ENCODE peak calls at places on chromosome 19, in six cellular contexts. G is hepatocyte; S is thoracic aorta; L is effector memory CD4-positive, alpha-beta T cell; R is esophagus squamous epithelium; D is lung. F is an unnamed sample. For H3K4me1 and H3K27me3, the result is how much of the 10 kb centered on the place peaks cover.

GRCh38 chr19:47097396-47098217 is 16.0 kb downstream of the ZC3H4 start:
- DNase-seq in G (no peak), S (peak), L (no peak), R (no peak), D (peak), F (no peak)

GRCh38 chr19:10227215-10227971 is 3.7 kb downstream of the S1PR2 start:
- DNase-seq in G (no peak), S (no peak), L (no peak), R (no peak), D (peak), F (no peak)

GRCh38 chr19:3513198-3514140 is 7.4 kb downstream of the FZR1 start:
- DNase-seq in G (no peak), S (no peak), L (no peak), R (no peak), D (no peak), F (no peak)

GRCh38 chr19:38213911-38214625 is 10.0 kb downstream of the DPF1 start:
- DNase-seq in G (no peak), S (no peak), L (peak), R (no peak), D (no peak), F (peak)

GRCh38 chr19:19256072-19256969 is 16.8 kb downstream of the TM6SF2 start:
- DNase-seq in G (no peak), S (no peak), L (no peak), R (no peak), D (no peak), F (no peak)

GRCh38 chr19:50963381-50963780 is 6.0 kb downstream of the KLK6 start:
- DNase-seq in G (no peak), S (no peak), L (no peak), R (no peak), D (no peak), F (no peak)

GRCh38 chr19:47421844-47422395 is 2.6 kb upstream of the MEIS3 start:
- DNase-seq in G (peak), S (no peak), L (no peak), R (no peak), D (no peak), F (no peak)

GRCh38 chr19:14544047-14544446 is 14.7 kb downstream of the TECR start:
- DNase-seq in G (peak), S (no peak), L (no peak), R (no peak), D (no peak), F (no peak)

GRCh38 chr19:1276620-1277007 is 1.3 kb downstream of the FAM174C start:
- DNase-seq in G (no peak), S (no peak), L (no peak), R (no peak), D (no peak), F (no peak)
- H3K4me1 ChIP-seq in G (under half), S (under half), L (under half), R (under half), D (under half), F (under half)

GRCh38 chr19:17942582-17943283 is 9.9 kb downstream of the CCDC124 start:
- DNase-seq in G (no peak), S (no peak), L (no peak), R (no peak), D (no peak), F (no peak)
- H3K27ac ChIP-seq in G (no peak), S (no peak), L (no peak), R (no peak), D (no peak), F (peak)

GRCh38 chr19:41050426-41050825 is 37.8 kb upstream of the CYP2A13 start:
- DNase-seq in G (no peak), S (no peak), L (no peak), R (no peak), D (no peak), F (no peak)
- H3K27me3 ChIP-seq in G (under half), S (under half), L (under half), R (under half), D (under half), F (under half)

GRCh38 chr19:5801796-5802616 is 2.9 kb upstream of the NRTN start:
- DNase-seq in G (peak), S (no peak), L (no peak), R (no peak), D (no peak), F (no peak)
- H3K4me1 ChIP-seq in G (under half), S (under half), L (under half), R (under half), D (under half), F (under half)

GRCh38 chr19:55656552-55656951 is 1.7 kb downstream of the U2AF2 start:
- DNase-seq in G (no peak), S (no peak), L (no peak), R (no peak), D (no peak), F (no peak)

GRCh38 chr19:55654323-55654832 is 457 bp upstream of the U2AF2 start:
- DNase-seq in G (peak), S (peak), L (peak), R (peak), D (peak), F (peak)

GRCh38 chr19:55653651-55654322 is 1.0 kb upstream of the U2AF2 start:
- DNase-seq in G (peak), S (peak), L (peak), R (peak), D (peak), F (peak)

GRCh38 chr19:55655648-55656040 is 809 bp downstream of the U2AF2 start:
- DNase-seq in G (no peak), S (no peak), L (no peak), R (no peak), D (no peak), F (no peak)

DNA sequence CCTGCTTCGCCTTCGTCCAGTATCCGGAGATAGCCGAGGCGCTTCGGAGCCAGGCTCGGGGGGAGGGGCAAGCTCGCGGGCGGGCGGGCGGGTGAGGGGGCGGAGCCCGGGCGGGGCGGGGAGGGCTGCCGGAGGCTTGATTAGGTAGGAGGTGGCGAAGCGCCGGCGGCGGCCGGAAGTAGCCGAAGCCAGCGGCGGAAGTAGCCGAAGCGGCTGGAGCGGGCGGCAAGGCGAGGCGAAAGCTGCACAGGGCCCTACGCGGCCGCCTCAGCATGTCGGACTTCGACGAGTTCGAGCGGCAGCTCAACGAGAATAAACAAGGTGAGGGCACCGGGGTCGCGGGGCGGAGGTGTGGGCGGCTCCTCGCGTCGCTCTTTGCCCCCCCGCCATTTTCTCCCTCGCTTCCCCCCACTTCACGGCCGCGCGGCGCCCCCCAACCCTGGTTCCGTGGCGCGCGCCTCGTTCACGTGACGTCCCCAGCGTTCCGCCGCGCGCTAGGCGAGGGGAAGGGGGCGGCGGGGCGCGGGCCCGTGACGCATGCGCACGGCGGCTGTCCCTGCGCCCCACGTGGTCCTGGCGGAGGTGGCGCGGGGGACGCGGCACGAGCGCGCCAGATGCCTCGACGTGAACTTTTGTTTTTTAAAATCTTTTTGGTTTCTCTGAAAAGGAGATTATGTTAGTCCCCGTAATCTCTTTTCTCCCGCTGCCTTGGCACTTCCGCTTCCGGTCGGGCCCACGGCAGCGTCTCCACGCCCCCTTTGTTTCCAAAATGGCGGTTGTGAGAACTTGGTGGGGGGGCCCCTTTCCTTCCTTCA is at the start of gene U2AF2:
- DNase-seq in G (peak), S (peak), L (peak), R (peak), D (peak), F (peak)
- H3K27ac ChIP-seq in G (peak), S (peak), L (peak), R (peak), D (peak), F (peak)

GRCh38 chr19:8242212-8242821 is 33.1 kb downstream of the CERS4 start:
- DNase-seq in G (no peak), S (no peak), L (no peak), R (no peak), D (no peak), F (no peak)
- H3K27me3 ChIP-seq in G (under half), S (under half), L (under half), R (under half), D (under half), F (under half)